ENCODE peak calls at places on chromosomes 13 and 19, in seven cellular contexts. One of them, this sample, is unnamed.

GRCh38 chr19:38684078-38684861 is 36.8 kb downstream of the ACTN4 start:
- DNase-seq in tibial artery: peak; percentile 94
- DNase-seq in ovary: peak; percentile 53
- DNase-seq in mucosa of descending colon: peak; percentile 75
- DNase-seq in K562: peak; percentile 69
- DNase-seq in A673: peak; percentile 76
- DNase-seq in thoracic aorta: peak; percentile 55
- DNase-seq in this sample: no peak

GRCh38 chr19:15469513-15470297 is 5.4 kb upstream of the RASAL3 start:
- DNase-seq in tibial artery: no peak
- DNase-seq in A673: peak; percentile 84
- DNase-seq in thoracic aorta: no peak
- DNase-seq in mucosa of descending colon: no peak
- DNase-seq in K562: no peak
- DNase-seq in ovary: no peak
- DNase-seq in this sample: no peak

GRCh38 chr13:109919715-109920375 is 133.5 kb upstream of the IRS2 start:
- DNase-seq in mucosa of descending colon: no peak
- DNase-seq in tibial artery: no peak
- DNase-seq in thoracic aorta: no peak
- DNase-seq in A673: no peak
- DNase-seq in K562: no peak
- DNase-seq in ovary: no peak
- DNase-seq in this sample: no peak

GRCh38 chr13:67119481-67119883 is 110.7 kb downstream of the PCDH9 start:
- DNase-seq in A673: no peak
- DNase-seq in K562: no peak
- DNase-seq in ovary: no peak
- DNase-seq in thoracic aorta: no peak
- DNase-seq in tibial artery: no peak
- DNase-seq in mucosa of descending colon: no peak
- DNase-seq in this sample: no peak

GRCh38 chr13:43784491-43784890 is 2.3 kb downstream of the ENOX1 start:
- DNase-seq in tibial artery: no peak
- DNase-seq in A673: no peak
- DNase-seq in thoracic aorta: no peak
- DNase-seq in mucosa of descending colon: no peak
- DNase-seq in ovary: no peak
- DNase-seq in K562: no peak
- DNase-seq in this sample: no peak

GRCh38 chr19:10471909-10472308 is 31.2 kb downstream of the KEAP1 start:
- DNase-seq in A673: peak; percentile 69
- DNase-seq in tibial artery: no peak
- DNase-seq in thoracic aorta: no peak
- DNase-seq in K562: peak; percentile 32
- DNase-seq in ovary: no peak
- DNase-seq in mucosa of descending colon: no peak
- DNase-seq in this sample: no peak

GRCh38 chr19:13884726-13885591 is 8.0 kb downstream of the NANOS3 start:
- DNase-seq in tibial artery: no peak
- DNase-seq in K562: no peak
- DNase-seq in ovary: no peak
- DNase-seq in mucosa of descending colon: peak; percentile 76
- DNase-seq in thoracic aorta: no peak
- DNase-seq in A673: no peak
- DNase-seq in this sample: peak; percentile 59

GRCh38 chr19:42140125-42140754 is 8.0 kb upstream of the POU2F2 start:
- DNase-seq in mucosa of descending colon: peak; percentile 69
- DNase-seq in tibial artery: no peak
- DNase-seq in K562: peak; percentile 54
- DNase-seq in A673: peak; percentile 56
- DNase-seq in ovary: peak; percentile 66
- DNase-seq in thoracic aorta: no peak
- DNase-seq in this sample: peak; percentile 52

GRCh38 chr19:50724522-50725217 is 1.5 kb downstream of the CLEC11A start:
- DNase-seq in tibial artery: peak; percentile 96
- DNase-seq in thoracic aorta: peak; percentile 82
- DNase-seq in A673: peak; percentile 100
- DNase-seq in ovary: peak; percentile 100
- DNase-seq in mucosa of descending colon: peak; percentile 99
- DNase-seq in K562: peak; percentile 99
- DNase-seq in this sample: peak; percentile 92

GRCh38 chr19:13031917-13032623 is 36.8 kb downstream of the NFIX start:
- DNase-seq in A673: no peak
- DNase-seq in K562: no peak
- DNase-seq in ovary: no peak
- DNase-seq in mucosa of descending colon: no peak
- DNase-seq in thoracic aorta: no peak
- DNase-seq in tibial artery: no peak
- DNase-seq in this sample: peak; percentile 10

GRCh38 chr13:22189176-22190048 is 518.5 kb downstream of the FGF9 start:
- DNase-seq in A673: peak; percentile 3
- DNase-seq in K562: no peak
- DNase-seq in ovary: no peak
- DNase-seq in mucosa of descending colon: no peak
- DNase-seq in tibial artery: no peak
- DNase-seq in thoracic aorta: no peak
- DNase-seq in this sample: no peak

GRCh38 chr13:26183416-26183815 is 38.7 kb downstream of the RNF6 start:
- DNase-seq in K562: no peak
- DNase-seq in ovary: no peak
- DNase-seq in mucosa of descending colon: no peak
- DNase-seq in A673: no peak
- DNase-seq in thoracic aorta: no peak
- DNase-seq in tibial artery: no peak
- DNase-seq in this sample: no peak

GRCh38 chr13:44872751-44873150 is 116.5 kb downstream of the NUFIP1 start:
- DNase-seq in thoracic aorta: no peak
- DNase-seq in tibial artery: no peak
- DNase-seq in A673: no peak
- DNase-seq in K562: no peak
- DNase-seq in mucosa of descending colon: no peak
- DNase-seq in ovary: no peak
- DNase-seq in this sample: no peak

GRCh38 chr19:18629166-18630088 is 7.4 kb upstream of the KLHL26 start:
- DNase-seq in A673: no peak
- DNase-seq in mucosa of descending colon: no peak
- DNase-seq in ovary: no peak
- DNase-seq in tibial artery: peak; percentile 80
- DNase-seq in thoracic aorta: no peak
- DNase-seq in K562: no peak
- DNase-seq in this sample: no peak

GRCh38 chr19:29535432-29535831 is 9.6 kb downstream of the VSTM2B start:
- DNase-seq in tibial artery: peak; percentile 48
- DNase-seq in A673: no peak
- DNase-seq in mucosa of descending colon: no peak
- DNase-seq in thoracic aorta: no peak
- DNase-seq in ovary: no peak
- DNase-seq in K562: no peak
- DNase-seq in this sample: peak; percentile 29

GRCh38 chr19:41064974-41065569 is 23.2 kb upstream of the CYP2A13 start:
- DNase-seq in thoracic aorta: no peak
- DNase-seq in K562: peak; percentile 66
- DNase-seq in tibial artery: no peak
- DNase-seq in ovary: no peak
- DNase-seq in A673: peak; percentile 47
- DNase-seq in mucosa of descending colon: peak; percentile 10
- DNase-seq in this sample: no peak

GRCh38 chr13:102878491-102878890 is 32.7 kb downstream of the ERCC5 start:
- DNase-seq in A673: no peak
- DNase-seq in mucosa of descending colon: no peak
- DNase-seq in thoracic aorta: no peak
- DNase-seq in K562: no peak
- DNase-seq in tibial artery: no peak
- DNase-seq in ovary: no peak
- DNase-seq in this sample: no peak

GRCh38 chr13:35014606-35015005 is 72.5 kb downstream of the NBEA start:
- DNase-seq in mucosa of descending colon: no peak
- DNase-seq in thoracic aorta: no peak
- DNase-seq in tibial artery: no peak
- DNase-seq in K562: no peak
- DNase-seq in A673: no peak
- DNase-seq in ovary: no peak
- DNase-seq in this sample: no peak

DNA sequence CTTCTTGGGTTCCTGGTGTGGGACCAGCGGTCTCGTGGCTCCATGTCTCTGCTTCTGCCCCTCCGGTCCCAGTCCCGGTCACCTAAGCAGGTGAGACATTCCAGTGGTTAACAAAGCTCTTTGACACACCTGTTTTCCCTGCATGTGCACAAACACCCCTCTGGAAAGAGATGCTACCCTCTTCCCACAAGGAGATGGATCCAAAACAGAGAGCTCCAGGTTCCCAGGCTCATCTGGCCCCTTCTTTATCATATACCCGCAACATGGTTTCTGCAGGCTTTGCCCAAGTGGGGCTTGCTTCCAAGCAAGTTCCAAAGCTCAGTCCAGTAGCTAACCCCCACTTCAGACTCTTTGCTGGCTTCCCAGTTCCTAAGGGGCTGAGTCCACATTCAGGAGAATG is 17.8 kb downstream of the PEG3 start:
- DNase-seq in mucosa of descending colon: no peak
- DNase-seq in K562: no peak
- DNase-seq in ovary: no peak
- DNase-seq in thoracic aorta: no peak
- DNase-seq in tibial artery: no peak
- DNase-seq in A673: no peak
- DNase-seq in this sample: no peak
- H3K9me3 ChIP-seq in mucosa of descending colon: peaks cover 69% of the 10 kb centered on the region
- H3K9me3 ChIP-seq in K562: no peaks in the 10 kb centered on the region
- H3K9me3 ChIP-seq in ovary: no peaks in the 10 kb centered on the region
- H3K9me3 ChIP-seq in thoracic aorta: no peaks in the 10 kb centered on the region
- H3K9me3 ChIP-seq in tibial artery: no peaks in the 10 kb centered on the region
- H3K9me3 ChIP-seq in A673: no peaks in the 10 kb centered on the region
- H3K9me3 ChIP-seq in this sample: no peaks in the 10 kb centered on the region

GRCh38 chr19:56687036-56687435 is 15.5 kb upstream of the ZNF835 start:
- DNase-seq in A673: no peak
- DNase-seq in thoracic aorta: no peak
- DNase-seq in tibial artery: no peak
- DNase-seq in mucosa of descending colon: no peak
- DNase-seq in K562: no peak
- DNase-seq in ovary: no peak
- DNase-seq in this sample: no peak
- H3K9me3 ChIP-seq in A673: no peaks in the 10 kb centered on the region
- H3K9me3 ChIP-seq in thoracic aorta: no peaks in the 10 kb centered on the region
- H3K9me3 ChIP-seq in tibial artery: no peaks in the 10 kb centered on the region
- H3K9me3 ChIP-seq in mucosa of descending colon: peaks cover 64% of the 10 kb centered on the region
- H3K9me3 ChIP-seq in K562: no peaks in the 10 kb centered on the region
- H3K9me3 ChIP-seq in ovary: no peaks in the 10 kb centered on the region
- H3K9me3 ChIP-seq in this sample: no peaks in the 10 kb centered on the region

DNA sequence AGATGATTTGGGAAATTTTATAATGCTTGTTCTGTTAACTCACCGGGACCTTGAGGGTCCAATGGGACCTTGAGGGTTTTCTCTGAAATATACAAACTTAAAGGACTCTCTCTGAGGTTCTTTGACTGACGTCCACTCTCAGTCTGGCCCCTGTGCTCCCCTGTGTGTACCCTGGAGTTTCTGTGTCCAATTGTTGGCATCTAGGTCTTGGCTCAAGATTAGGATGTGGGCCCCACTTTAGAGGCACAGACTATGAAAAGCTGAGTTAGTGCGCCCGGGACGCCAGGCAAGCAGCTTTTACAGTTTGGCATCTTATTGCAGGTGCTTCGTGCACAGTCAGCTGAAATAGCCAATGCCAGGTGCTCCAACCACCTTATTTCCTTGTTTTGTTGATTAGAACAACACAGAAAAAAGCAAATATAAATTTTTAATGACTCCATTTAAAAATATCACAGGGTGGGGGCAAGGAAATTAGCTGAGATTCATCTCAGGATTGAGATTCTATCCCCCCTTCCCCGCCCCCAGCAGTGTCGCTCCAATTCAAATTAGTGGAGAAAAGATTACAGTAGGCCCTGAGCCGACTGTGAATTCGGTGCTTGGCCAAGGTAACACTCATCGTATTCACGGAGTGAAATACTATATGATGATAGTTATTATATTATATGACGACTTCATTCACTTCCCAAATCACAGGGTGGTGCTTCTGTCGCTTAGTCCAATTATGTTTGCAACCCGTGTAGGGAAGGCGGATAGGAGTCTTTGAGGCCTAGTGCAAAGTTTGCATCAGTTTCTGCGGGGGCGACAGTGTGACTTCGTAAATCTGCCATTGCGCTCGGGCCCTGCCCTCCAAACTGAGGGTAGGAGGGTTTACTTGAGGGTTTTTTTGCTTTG is 4.3 kb downstream of the SOX1 start:
- DNase-seq in thoracic aorta: no peak
- DNase-seq in A673: peak; percentile 66
- DNase-seq in ovary: no peak
- DNase-seq in tibial artery: no peak
- DNase-seq in K562: no peak
- DNase-seq in mucosa of descending colon: no peak
- DNase-seq in this sample: no peak
- H3K9me3 ChIP-seq in thoracic aorta: no peaks in the 10 kb centered on the region
- H3K9me3 ChIP-seq in A673: no peaks in the 10 kb centered on the region
- H3K9me3 ChIP-seq in ovary: no peaks in the 10 kb centered on the region
- H3K9me3 ChIP-seq in tibial artery: no peaks in the 10 kb centered on the region
- H3K9me3 ChIP-seq in K562: no peaks in the 10 kb centered on the region
- H3K9me3 ChIP-seq in mucosa of descending colon: no peaks in the 10 kb centered on the region
- H3K9me3 ChIP-seq in this sample: no peaks in the 10 kb centered on the region

GRCh38 chr19:36821758-36822157 is 16.4 kb downstream of the ZNF790 start:
- DNase-seq in ovary: no peak
- DNase-seq in thoracic aorta: no peak
- DNase-seq in mucosa of descending colon: no peak
- DNase-seq in K562: no peak
- DNase-seq in tibial artery: no peak
- DNase-seq in A673: no peak
- DNase-seq in this sample: no peak

DNA sequence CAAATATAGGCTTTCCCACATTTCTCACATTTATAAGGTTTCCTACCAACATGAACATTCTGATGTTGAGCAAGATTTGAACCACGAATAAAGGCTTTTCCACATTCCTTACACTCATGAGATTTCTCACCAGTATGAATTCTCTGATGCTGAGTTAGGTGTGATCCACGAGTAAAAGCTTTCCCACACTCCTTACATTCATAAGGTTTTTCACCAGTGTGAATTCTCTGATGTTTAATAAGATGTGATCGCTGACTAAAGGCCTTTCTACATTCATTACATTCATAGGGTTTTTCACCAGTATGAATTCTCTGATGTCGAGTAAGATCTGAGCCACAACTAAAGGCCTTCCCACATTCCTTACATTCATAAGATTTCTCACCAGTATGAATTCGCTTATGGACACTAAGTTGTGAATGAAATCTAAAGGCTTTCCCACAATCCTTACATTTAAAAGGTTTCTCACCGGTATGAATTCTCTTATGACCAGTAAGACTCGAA is 19.0 kb downstream of the ZNF790 start:
- DNase-seq in ovary: no peak
- DNase-seq in thoracic aorta: no peak
- DNase-seq in A673: no peak
- DNase-seq in tibial artery: no peak
- DNase-seq in mucosa of descending colon: no peak
- DNase-seq in K562: no peak
- DNase-seq in this sample: no peak
- H3K9me3 ChIP-seq in ovary: peaks cover 13% of the 10 kb centered on the region
- H3K9me3 ChIP-seq in thoracic aorta: peaks cover 100% of the 10 kb centered on the region
- H3K9me3 ChIP-seq in A673: peaks cover 79% of the 10 kb centered on the region
- H3K9me3 ChIP-seq in tibial artery: peaks cover 99% of the 10 kb centered on the region
- H3K9me3 ChIP-seq in mucosa of descending colon: peaks cover 100% of the 10 kb centered on the region
- H3K9me3 ChIP-seq in K562: peaks cover 2% of the 10 kb centered on the region
- H3K9me3 ChIP-seq in this sample: peaks cover 3% of the 10 kb centered on the region